ENCODE peak calls at places on chromosome 15, in six cellular contexts. M is T-helper 2 cell; W is stimulated activated CD4-positive, alpha-beta T cell treated with anti-CD3 and anti-CD28 coated beads, Interleukin-2, amount 100 ng/mL, for 24 hours; X is fibroblast of pulmonary artery; G is ureter; D is ovary. V is an unnamed sample.

GRCh38 chr15:74270854-74271520 is 34.9 kb downstream of the CCDC33 start:
- DNase-seq in M (no peak), W (no peak), X (no peak), G (no peak), D (no peak), V (no peak)

GRCh38 chr15:77083381-77084160 is 12.7 kb upstream of the TSPAN3 start:
- DNase-seq in M (no peak), W (peak; percentile 69), X (peak; percentile 74), G (peak; percentile 85), D (peak; percentile 53), V (peak; percentile 70)

GRCh38 chr15:56056626-56057025 is 63.2 kb upstream of the NEDD4 start:
- DNase-seq in M (no peak), W (no peak), X (no peak), G (no peak), D (no peak), V (no peak)

GRCh38 chr15:98769867-98770266 is 121.5 kb downstream of the IGF1R start:
- DNase-seq in M (no peak), W (no peak), X (no peak), G (no peak), D (no peak), V (no peak)

GRCh38 chr15:78212546-78213424 is 21.6 kb downstream of the ACSBG1 start:
- DNase-seq in M (no peak), W (no peak), X (peak; percentile 57), G (peak; percentile 78), D (no peak), V (no peak)

GRCh38 chr15:83565553-83566159 is 88.3 kb upstream of the ADAMTSL3 start:
- DNase-seq in M (no peak), W (no peak), X (peak; percentile 46), G (no peak), D (no peak), V (no peak)

GRCh38 chr15:34799825-34800168 is 4.4 kb upstream of the ACTC1 start:
- DNase-seq in M (no peak), W (no peak), X (no peak), G (no peak), D (no peak), V (no peak)

GRCh38 chr15:77599899-77600298 is 32.8 kb downstream of the LINGO1 start:
- DNase-seq in M (no peak), W (peak; percentile 5), X (peak; percentile 50), G (no peak), D (no peak), V (no peak)

GRCh38 chr15:83292317-83292716 is 7.9 kb upstream of the BNC1 start:
- DNase-seq in M (no peak), W (no peak), X (peak; percentile 39), G (no peak), D (no peak), V (no peak)

GRCh38 chr15:70291295-70291694 is 193.6 kb upstream of the TLE3 start:
- DNase-seq in M (no peak), W (no peak), X (no peak), G (no peak), D (no peak), V (no peak)

V was measured in hypothalamus.